ENCODE peak calls at places on chromosome 20, in eight cellular contexts. One of them, this sample, is unnamed. For H3K9me3 and H3K4me1, the result is how much of the 10 kb centered on the place peaks cover.

GRCh38 chr20:63942250-63943006 is 13.8 kb downstream of the UCKL1 start:
- DNase-seq in PC-3: no peak
- DNase-seq in ovary: peak
- DNase-seq in lower lobe of right lung: peak
- DNase-seq in cardiac muscle cell: peak
- DNase-seq in colonic mucosa: peak
- DNase-seq in left ventricle myocardium inferior: peak
- DNase-seq in H1: peak
- DNase-seq in this sample: peak

GRCh38 chr20:52192296-52193007 is 873 bp upstream of the ZFP64 start:
- DNase-seq in colonic mucosa: no peak
- DNase-seq in H1: no peak
- DNase-seq in ovary: no peak
- DNase-seq in cardiac muscle cell: no peak
- DNase-seq in left ventricle myocardium inferior: peak
- DNase-seq in lower lobe of right lung: peak
- DNase-seq in PC-3: peak
- DNase-seq in this sample: no peak

GRCh38 chr20:36266189-36266588 is 29.9 kb downstream of the AAR2 start:
- DNase-seq in PC-3: no peak
- DNase-seq in left ventricle myocardium inferior: no peak
- DNase-seq in H1: no peak
- DNase-seq in colonic mucosa: no peak
- DNase-seq in cardiac muscle cell: no peak
- DNase-seq in lower lobe of right lung: no peak
- DNase-seq in ovary: no peak
- DNase-seq in this sample: no peak

GRCh38 chr20:46558511-46558959 is 8.1 kb upstream of the OCSTAMP start:
- DNase-seq in ovary: no peak
- DNase-seq in colonic mucosa: peak
- DNase-seq in H1: no peak
- DNase-seq in cardiac muscle cell: peak
- DNase-seq in left ventricle myocardium inferior: no peak
- DNase-seq in PC-3: peak
- DNase-seq in lower lobe of right lung: no peak
- DNase-seq in this sample: no peak

GRCh38 chr20:48292806-48293205 is 507.5 kb upstream of the SULF2 start:
- DNase-seq in cardiac muscle cell: no peak
- DNase-seq in H1: peak
- DNase-seq in lower lobe of right lung: no peak
- DNase-seq in left ventricle myocardium inferior: no peak
- DNase-seq in PC-3: peak
- DNase-seq in colonic mucosa: no peak
- DNase-seq in ovary: no peak
- DNase-seq in this sample: peak

GRCh38 chr20:17992847-17993508 is 24.2 kb downstream of the MGME1 start:
- DNase-seq in H1: no peak
- DNase-seq in colonic mucosa: no peak
- DNase-seq in lower lobe of right lung: no peak
- DNase-seq in ovary: no peak
- DNase-seq in cardiac muscle cell: peak
- DNase-seq in PC-3: peak
- DNase-seq in left ventricle myocardium inferior: no peak
- DNase-seq in this sample: no peak

GRCh38 chr20:11355338-11355737 is 562.4 kb upstream of the BTBD3 start:
- DNase-seq in left ventricle myocardium inferior: no peak
- DNase-seq in H1: no peak
- DNase-seq in PC-3: no peak
- DNase-seq in colonic mucosa: no peak
- DNase-seq in cardiac muscle cell: no peak
- DNase-seq in ovary: no peak
- DNase-seq in lower lobe of right lung: no peak
- DNase-seq in this sample: no peak

GRCh38 chr20:2135018-2135417 is 33.4 kb downstream of the STK35 start:
- DNase-seq in lower lobe of right lung: no peak
- DNase-seq in ovary: no peak
- DNase-seq in PC-3: no peak
- DNase-seq in cardiac muscle cell: no peak
- DNase-seq in H1: no peak
- DNase-seq in left ventricle myocardium inferior: no peak
- DNase-seq in colonic mucosa: no peak
- DNase-seq in this sample: no peak

GRCh38 chr20:60203451-60203850 is 245.2 kb downstream of the CDH26 start:
- DNase-seq in left ventricle myocardium inferior: no peak
- DNase-seq in colonic mucosa: no peak
- DNase-seq in lower lobe of right lung: no peak
- DNase-seq in H1: no peak
- DNase-seq in PC-3: peak
- DNase-seq in ovary: no peak
- DNase-seq in cardiac muscle cell: no peak
- DNase-seq in this sample: no peak

GRCh38 chr20:38999217-38999616 is 37.1 kb downstream of the DHX35 start:
- DNase-seq in colonic mucosa: no peak
- DNase-seq in ovary: no peak
- DNase-seq in left ventricle myocardium inferior: no peak
- DNase-seq in H1: no peak
- DNase-seq in PC-3: no peak
- DNase-seq in lower lobe of right lung: no peak
- DNase-seq in cardiac muscle cell: no peak
- DNase-seq in this sample: no peak

GRCh38 chr20:20265210-20265609 is 102.7 kb upstream of the INSM1 start:
- DNase-seq in colonic mucosa: no peak
- DNase-seq in PC-3: no peak
- DNase-seq in cardiac muscle cell: no peak
- DNase-seq in ovary: no peak
- DNase-seq in H1: no peak
- DNase-seq in lower lobe of right lung: no peak
- DNase-seq in left ventricle myocardium inferior: no peak
- DNase-seq in this sample: no peak

GRCh38 chr20:5401277-5401676 is 84.5 kb upstream of the PROKR2 start:
- DNase-seq in H1: no peak
- DNase-seq in left ventricle myocardium inferior: no peak
- DNase-seq in PC-3: no peak
- DNase-seq in colonic mucosa: no peak
- DNase-seq in cardiac muscle cell: no peak
- DNase-seq in lower lobe of right lung: no peak
- DNase-seq in ovary: no peak
- DNase-seq in this sample: no peak

GRCh38 chr20:4730782-4731181 is 9.1 kb downstream of the PRND start:
- DNase-seq in colonic mucosa: no peak
- DNase-seq in left ventricle myocardium inferior: no peak
- DNase-seq in lower lobe of right lung: no peak
- DNase-seq in H1: no peak
- DNase-seq in cardiac muscle cell: peak
- DNase-seq in PC-3: no peak
- DNase-seq in ovary: no peak
- DNase-seq in this sample: peak

GRCh38 chr20:7841967-7842301 is 98.3 kb downstream of the HAO1 start:
- DNase-seq in PC-3: peak
- DNase-seq in H1: peak
- DNase-seq in lower lobe of right lung: no peak
- DNase-seq in colonic mucosa: no peak
- DNase-seq in ovary: no peak
- DNase-seq in left ventricle myocardium inferior: peak
- DNase-seq in cardiac muscle cell: peak
- DNase-seq in this sample: no peak

GRCh38 chr20:58763076-58763475 is 70.5 kb downstream of the NPEPL1 start:
- DNase-seq in lower lobe of right lung: no peak
- DNase-seq in PC-3: no peak
- DNase-seq in H1: no peak
- DNase-seq in cardiac muscle cell: no peak
- DNase-seq in ovary: no peak
- DNase-seq in left ventricle myocardium inferior: no peak
- DNase-seq in colonic mucosa: no peak
- DNase-seq in this sample: no peak

GRCh38 chr20:64006902-64007301 is 26.0 kb downstream of the PRPF6 start:
- DNase-seq in H1: no peak
- DNase-seq in left ventricle myocardium inferior: no peak
- DNase-seq in lower lobe of right lung: no peak
- DNase-seq in ovary: no peak
- DNase-seq in cardiac muscle cell: no peak
- DNase-seq in PC-3: no peak
- DNase-seq in colonic mucosa: no peak
- DNase-seq in this sample: no peak

GRCh38 chr20:891121-892080 is 24.7 kb downstream of the ANGPT4 start:
- DNase-seq in ovary: peak
- DNase-seq in cardiac muscle cell: peak
- DNase-seq in colonic mucosa: no peak
- DNase-seq in PC-3: no peak
- DNase-seq in H1: no peak
- DNase-seq in lower lobe of right lung: no peak
- DNase-seq in left ventricle myocardium inferior: peak
- DNase-seq in this sample: no peak

DNA sequence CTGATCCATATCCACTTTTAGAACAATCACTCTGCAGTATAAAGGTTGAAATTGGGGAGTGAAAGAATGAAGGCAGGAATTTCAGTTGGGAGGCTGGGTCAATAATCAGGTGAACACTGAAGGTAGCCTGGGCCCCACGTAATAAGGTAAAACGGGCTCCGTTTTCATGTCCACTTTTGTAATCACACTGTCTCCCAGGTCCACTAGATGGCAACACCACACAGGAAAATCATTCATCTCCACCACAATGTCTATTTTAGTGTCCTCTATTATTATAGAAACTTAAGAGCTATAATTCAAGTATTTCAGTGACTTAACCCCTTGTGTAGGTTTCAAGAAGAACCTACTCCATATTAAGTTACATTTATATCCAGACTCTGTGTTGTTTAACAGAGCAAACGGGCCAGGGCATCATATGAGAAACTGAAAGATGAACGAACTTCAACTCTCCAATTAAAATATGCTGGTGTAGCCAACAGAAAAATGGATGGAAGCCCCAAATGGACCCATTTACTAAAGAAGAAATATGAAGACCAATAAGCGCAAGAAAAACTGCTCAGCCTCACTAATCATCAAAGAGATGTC is 45.9 kb upstream of the MC3R start:
- DNase-seq in colonic mucosa: no peak
- DNase-seq in lower lobe of right lung: no peak
- DNase-seq in ovary: no peak
- DNase-seq in cardiac muscle cell: peak
- DNase-seq in PC-3: peak
- DNase-seq in H1: no peak
- DNase-seq in left ventricle myocardium inferior: no peak
- DNase-seq in this sample: peak
- H3K9me3 ChIP-seq in colonic mucosa: under half
- H3K9me3 ChIP-seq in lower lobe of right lung: under half
- H3K9me3 ChIP-seq in ovary: under half
- H3K9me3 ChIP-seq in cardiac muscle cell: under half
- H3K9me3 ChIP-seq in PC-3: under half
- H3K9me3 ChIP-seq in H1: half or more
- H3K9me3 ChIP-seq in left ventricle myocardium inferior: under half
- H3K9me3 ChIP-seq in this sample: under half

GRCh38 chr20:25049261-25050060 is 8.5 kb downstream of the ACSS1 start:
- DNase-seq in colonic mucosa: no peak
- DNase-seq in H1: no peak
- DNase-seq in lower lobe of right lung: no peak
- DNase-seq in ovary: peak
- DNase-seq in PC-3: no peak
- DNase-seq in left ventricle myocardium inferior: no peak
- DNase-seq in cardiac muscle cell: no peak
- DNase-seq in this sample: no peak
- H3K4me1 ChIP-seq in colonic mucosa: under half
- H3K4me1 ChIP-seq in H1: under half
- H3K4me1 ChIP-seq in lower lobe of right lung: half or more
- H3K4me1 ChIP-seq in ovary: under half
- H3K4me1 ChIP-seq in PC-3: under half
- H3K4me1 ChIP-seq in left ventricle myocardium inferior: half or more
- H3K4me1 ChIP-seq in cardiac muscle cell: under half
- H3K4me1 ChIP-seq in this sample: under half

GRCh38 chr20:56001890-56002289 is 3.4 kb downstream of the CBLN4 start:
- DNase-seq in PC-3: no peak
- DNase-seq in lower lobe of right lung: no peak
- DNase-seq in H1: no peak
- DNase-seq in left ventricle myocardium inferior: no peak
- DNase-seq in colonic mucosa: no peak
- DNase-seq in ovary: no peak
- DNase-seq in cardiac muscle cell: no peak
- DNase-seq in this sample: no peak

GRCh38 chr20:56003966-56004365 is 1.4 kb downstream of the CBLN4 start:
- DNase-seq in PC-3: no peak
- DNase-seq in left ventricle myocardium inferior: no peak
- DNase-seq in H1: no peak
- DNase-seq in cardiac muscle cell: no peak
- DNase-seq in ovary: no peak
- DNase-seq in colonic mucosa: no peak
- DNase-seq in lower lobe of right lung: peak
- DNase-seq in this sample: no peak

GRCh38 chr20:56004611-56005388 is 519 bp downstream of the CBLN4 start:
- DNase-seq in left ventricle myocardium inferior: no peak
- DNase-seq in lower lobe of right lung: no peak
- DNase-seq in colonic mucosa: no peak
- DNase-seq in PC-3: no peak
- DNase-seq in cardiac muscle cell: no peak
- DNase-seq in ovary: no peak
- DNase-seq in H1: no peak
- DNase-seq in this sample: no peak

GRCh38 chr20:56003111-56003800 is 2.1 kb downstream of the CBLN4 start:
- DNase-seq in left ventricle myocardium inferior: no peak
- DNase-seq in cardiac muscle cell: no peak
- DNase-seq in ovary: no peak
- DNase-seq in H1: no peak
- DNase-seq in colonic mucosa: no peak
- DNase-seq in lower lobe of right lung: no peak
- DNase-seq in PC-3: no peak
- DNase-seq in this sample: no peak

DNA sequence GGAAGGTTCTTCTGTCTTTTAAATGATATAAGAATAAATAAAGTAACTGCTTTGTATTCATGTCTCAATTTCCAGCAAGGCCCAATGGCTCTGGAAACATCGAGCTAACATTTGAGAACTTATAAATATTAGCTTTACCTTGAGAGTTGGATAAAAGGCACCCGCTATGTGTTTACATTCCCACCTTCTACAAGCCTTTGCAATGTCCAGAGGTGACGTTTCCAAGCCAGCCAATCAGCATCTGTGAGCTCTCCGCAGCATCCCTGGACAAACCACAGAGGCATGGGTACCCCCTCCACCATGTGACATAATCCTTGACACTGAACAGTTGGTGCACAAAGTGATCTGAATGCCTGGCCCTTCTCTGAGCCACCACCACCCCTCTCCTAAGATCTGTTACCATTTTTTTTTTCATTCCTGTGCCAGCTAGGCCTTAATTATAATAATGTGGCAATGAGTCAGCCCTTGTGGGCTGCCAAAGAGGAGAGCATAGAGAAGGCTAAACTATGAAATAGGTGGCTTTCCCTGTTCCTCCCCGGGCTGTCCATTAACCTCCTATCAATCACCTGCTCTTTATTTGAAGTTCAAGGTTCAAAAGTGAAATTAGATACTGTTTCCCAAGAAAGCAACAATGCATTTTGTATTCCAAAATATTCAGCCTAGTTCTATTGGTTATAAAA is 4.1 kb downstream of the CBLN4 start:
- DNase-seq in lower lobe of right lung: no peak
- DNase-seq in H1: no peak
- DNase-seq in cardiac muscle cell: no peak
- DNase-seq in ovary: no peak
- DNase-seq in PC-3: no peak
- DNase-seq in left ventricle myocardium inferior: no peak
- DNase-seq in colonic mucosa: no peak
- DNase-seq in this sample: no peak
- H3K9me3 ChIP-seq in lower lobe of right lung: under half
- H3K9me3 ChIP-seq in H1: under half
- H3K9me3 ChIP-seq in cardiac muscle cell: under half
- H3K9me3 ChIP-seq in ovary: under half
- H3K9me3 ChIP-seq in PC-3: under half
- H3K9me3 ChIP-seq in left ventricle myocardium inferior: under half
- H3K9me3 ChIP-seq in colonic mucosa: under half
- H3K9me3 ChIP-seq in this sample: under half

GRCh38 chr20:62740286-62741141 is 31.9 kb downstream of the NTSR1 start:
- DNase-seq in left ventricle myocardium inferior: peak
- DNase-seq in H1: no peak
- DNase-seq in lower lobe of right lung: peak
- DNase-seq in cardiac muscle cell: peak
- DNase-seq in ovary: peak
- DNase-seq in PC-3: peak
- DNase-seq in colonic mucosa: no peak
- DNase-seq in this sample: no peak
- H3K4me1 ChIP-seq in left ventricle myocardium inferior: under half
- H3K4me1 ChIP-seq in H1: under half
- H3K4me1 ChIP-seq in lower lobe of right lung: under half
- H3K4me1 ChIP-seq in cardiac muscle cell: under half
- H3K4me1 ChIP-seq in ovary: under half
- H3K4me1 ChIP-seq in PC-3: under half
- H3K4me1 ChIP-seq in colonic mucosa: under half
- H3K4me1 ChIP-seq in this sample: under half